ENCODE peak calls at places on chromosomes 3 and 15, in five cellular contexts. I is fibroblast of mammary gland; S is epithelial cell of esophagus; U is left ventricle myocardium inferior; L is activated CD8-positive, alpha-beta T cell treated with anti-CD3 and anti-CD28 coated beads for 36 hours. K is an unnamed sample.
A peak's percentile ranks its signal among the peaks of the same experiment; 100 is the strongest.

GRCh38 chr3:121752772-121753171 is 3.2 kb upstream of the GOLGB1 start:
- DNase-seq in I (no peak), S (no peak), U (no peak), L (no peak), K (no peak)

GRCh38 chr3:13463618-13464400 is 16.3 kb upstream of the HDAC11 start:
- DNase-seq in I (no peak), S (peak; percentile 31), U (no peak), L (no peak), K (no peak)

GRCh38 chr3:65785065-65785645 is 253.6 kb downstream of the MAGI1 start:
- DNase-seq in I (peak; percentile 80), S (peak; percentile 68), U (no peak), L (peak; percentile 2), K (peak; percentile 84)

GRCh38 chr3:141228385-141228784 is 3.2 kb upstream of the PXYLP1 start:
- DNase-seq in I (no peak), S (no peak), U (no peak), L (no peak), K (no peak)

GRCh38 chr3:138433892-138434275 is 532 bp upstream of the ESYT3 start:
- DNase-seq in I (no peak), S (no peak), U (no peak), L (no peak), K (no peak)

GRCh38 chr15:101092186-101092866 is 159.5 kb downstream of the CHSY1 start:
- DNase-seq in I (peak; percentile 39), S (no peak), U (no peak), L (no peak), K (peak; percentile 50)

GRCh38 chr3:86410587-86410986 is 580.4 kb downstream of the VGLL3 start:
- DNase-seq in I (no peak), S (no peak), U (no peak), L (no peak), K (no peak)

GRCh38 chr3:58670506-58671125 is 4.0 kb upstream of the FAM3D start:
- DNase-seq in I (no peak), S (no peak), U (no peak), L (no peak), K (no peak)

GRCh38 chr3:99659032-99659431 is 20.6 kb downstream of the COL8A1 start:
- DNase-seq in I (peak; percentile 100), S (peak; percentile 95), U (no peak), L (peak; percentile 21), K (peak; percentile 96)

GRCh38 chr15:100764778-100765457 is 114.7 kb upstream of the ALDH1A3 start:
- DNase-seq in I (peak; percentile 79), S (no peak), U (no peak), L (no peak), K (peak; percentile 88)

GRCh38 chr3:175386630-175387029 is 527.5 kb downstream of the NAALADL2 start:
- DNase-seq in I (peak; percentile 89), S (peak; percentile 87), U (no peak), L (no peak), K (peak; percentile 90)

GRCh38 chr3:82202254-82202653 is 440.8 kb upstream of the GBE1 start:
- DNase-seq in I (no peak), S (no peak), U (no peak), L (no peak), K (no peak)

GRCh38 chr3:89948008-89948407 is 840.6 kb downstream of the EPHA3 start:
- DNase-seq in I (no peak), S (no peak), U (no peak), L (no peak), K (no peak)

DNA sequence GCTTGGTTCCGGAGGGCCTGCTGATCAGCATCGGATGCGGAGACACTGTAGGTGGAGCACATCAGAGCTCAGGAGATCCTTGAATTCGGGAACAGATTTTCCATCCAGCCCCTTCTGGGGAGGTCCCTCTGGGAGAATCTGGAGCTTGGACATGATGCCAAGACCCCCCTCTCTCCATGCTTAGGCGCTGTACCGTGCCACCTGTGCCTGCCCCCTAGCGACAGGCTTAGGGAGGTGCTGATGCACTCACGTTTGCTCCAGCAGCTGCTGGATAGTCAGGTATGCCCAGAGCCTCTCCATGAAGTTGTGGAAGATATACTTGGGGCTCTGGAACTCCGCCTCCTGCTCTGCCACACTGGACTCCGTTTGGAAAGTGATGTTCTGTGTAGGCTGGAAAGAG is 9.7 kb downstream of the ITIH4 start:
- DNase-seq in I (peak; percentile 12), S (peak; percentile 49), U (no peak), L (peak; percentile 39), K (peak; percentile 22)
- TF ChIP-seq CTCF in I (peak; percentile 63), S (peak; percentile 70), U (peak; percentile 50), L (peak; percentile 66), K (peak; percentile 71)

DNA sequence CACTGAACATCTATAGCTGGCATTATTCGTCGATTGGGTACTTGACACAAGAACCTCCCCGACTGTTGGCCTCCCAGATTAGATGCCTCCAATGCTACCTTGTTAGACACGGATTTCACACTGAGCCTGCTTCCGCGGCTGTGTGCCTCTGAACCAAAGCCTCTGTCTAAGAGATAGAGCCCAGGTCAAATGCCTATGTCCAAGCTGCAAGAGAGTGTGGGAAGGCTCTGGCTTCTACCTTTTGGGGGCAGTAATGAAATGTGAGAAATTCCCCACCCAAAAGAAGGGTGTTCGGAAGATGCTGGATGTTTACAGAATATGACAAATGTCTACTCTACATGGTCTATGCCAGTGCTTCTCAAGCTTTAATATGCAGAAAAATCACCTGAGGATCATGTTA is 2.0 kb upstream of the RPUSD2 start:
- DNase-seq in I (no peak), S (no peak), U (no peak), L (peak; percentile 24), K (peak; percentile 24)
- TF ChIP-seq CTCF in I (no peak), S (no peak), U (no peak), L (peak; percentile 13), K (peak; percentile 37)

DNA sequence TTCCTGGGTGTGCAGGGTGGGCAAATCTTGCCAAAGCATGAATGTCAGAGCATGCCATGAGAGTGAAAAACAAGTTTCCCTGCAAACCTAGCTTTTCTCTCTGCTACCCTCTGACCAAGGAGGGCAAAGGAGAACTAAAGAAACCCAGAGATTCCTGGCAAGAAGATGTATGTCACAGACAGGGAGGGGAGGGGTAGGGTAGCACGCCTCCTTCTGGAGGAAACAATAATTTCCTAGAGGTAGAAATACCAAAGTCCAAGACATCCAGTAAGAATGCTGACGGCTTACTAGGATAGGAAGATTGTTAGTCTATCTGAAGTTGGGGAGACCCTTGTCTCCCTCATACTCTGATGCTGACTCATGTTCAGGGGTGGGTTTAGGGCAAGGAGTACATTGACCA is 203.9 kb downstream of the NR1D2 start:
- DNase-seq in I (no peak), S (peak; percentile 28), U (no peak), L (no peak), K (no peak)
- TF ChIP-seq CTCF in I (peak; percentile 21), S (peak; percentile 39), U (no peak), L (peak; percentile 12), K (peak; percentile 10)

GRCh38 chr3:33980252-33980651 is 181.8 kb downstream of the PDCD6IP start:
- DNase-seq in I (peak; percentile 85), S (peak; percentile 74), U (no peak), L (no peak), K (peak; percentile 64)
- TF ChIP-seq CTCF in I (peak; percentile 63), S (peak; percentile 80), U (peak; percentile 49), L (no peak), K (peak; percentile 62)

GRCh38 chr3:177359601-177360357 is 162.5 kb upstream of the TBL1XR1 start:
- DNase-seq in I (peak; percentile 99), S (peak; percentile 99), U (peak; percentile 96), L (peak; percentile 96), K (peak; percentile 99)
- TF ChIP-seq CTCF in I (no peak), S (no peak), U (no peak), L (no peak), K (no peak)

DNA sequence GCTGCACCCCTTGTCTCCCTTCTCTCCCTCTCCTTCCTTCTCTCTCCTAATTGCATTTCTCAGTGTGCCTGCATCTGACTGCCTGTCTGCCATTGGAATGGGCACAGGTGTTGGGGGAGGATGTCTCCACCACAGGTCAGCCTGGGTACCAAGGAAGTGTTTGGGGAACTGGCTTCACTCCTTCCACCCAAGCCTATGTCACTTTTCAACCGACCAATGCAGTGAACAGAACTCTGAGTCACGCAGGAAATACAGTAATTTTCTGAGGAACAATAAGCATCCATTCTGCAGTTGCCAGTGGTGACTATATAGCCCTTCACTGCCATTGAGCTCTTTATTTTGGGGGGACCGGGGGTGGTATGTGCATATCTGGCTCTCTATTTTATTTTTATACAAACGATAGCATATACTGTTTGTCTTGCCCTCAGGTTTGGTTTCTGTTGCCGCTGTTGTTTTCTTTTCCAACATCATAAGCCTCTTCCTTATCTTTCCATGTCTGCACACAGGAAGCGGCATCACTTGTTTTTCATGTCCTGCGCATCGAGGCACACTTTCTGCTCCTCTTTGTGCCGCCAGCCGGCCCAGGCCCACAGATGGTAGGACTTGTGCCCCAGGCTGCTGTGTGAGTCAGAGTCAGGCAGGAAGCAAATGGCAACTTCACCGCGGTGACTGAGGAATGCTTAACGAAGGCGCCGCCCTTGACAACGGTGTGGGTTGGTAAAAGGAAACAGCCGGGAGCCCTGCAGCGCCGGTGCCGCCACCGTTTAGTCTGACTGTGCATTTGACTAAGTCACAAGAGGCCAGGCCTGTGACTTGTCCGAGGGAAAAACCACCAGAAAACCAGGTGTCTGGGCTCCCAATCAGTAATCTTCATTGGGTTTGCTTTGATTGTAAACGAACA is 21.1 kb upstream of the CDCP1 start:
- DNase-seq in I (peak; percentile 87), S (peak; percentile 99), U (peak; percentile 58), L (peak; percentile 95), K (peak; percentile 90)
- TF ChIP-seq CTCF in I (no peak), S (no peak), U (no peak), L (no peak), K (no peak)

GRCh38 chr3:181212271-181212670 is 222.7 kb upstream of the DNAJC19 start:
- DNase-seq in I (no peak), S (peak; percentile 20), U (no peak), L (no peak), K (no peak)
- TF ChIP-seq CTCF in I (no peak), S (no peak), U (no peak), L (no peak), K (no peak)

DNA sequence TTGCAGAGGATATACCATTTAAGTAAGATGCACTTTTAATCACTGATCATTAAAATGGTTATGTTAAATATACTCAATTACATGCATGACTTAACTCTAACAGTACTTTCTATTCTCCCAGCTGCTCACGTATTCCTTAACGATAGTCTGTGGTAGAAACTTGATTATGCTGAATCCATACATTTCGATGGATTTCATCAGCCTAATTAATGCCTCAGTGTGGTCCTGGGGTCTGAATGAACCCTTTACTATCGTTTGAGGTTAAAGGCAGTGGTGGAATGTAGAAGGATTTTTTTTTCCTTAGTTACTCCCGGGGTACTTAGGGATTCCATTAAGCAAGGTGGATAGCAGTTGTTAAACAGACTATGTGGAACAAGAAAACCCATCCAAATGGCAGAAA is 18.6 kb downstream of the SOX2 start:
- DNase-seq in I (no peak), S (no peak), U (no peak), L (no peak), K (no peak)
- TF ChIP-seq CTCF in I (no peak), S (no peak), U (no peak), L (no peak), K (no peak)

GRCh38 chr15:65083262-65083701 is 6.7 kb downstream of the KBTBD13 start:
- DNase-seq in I (peak; percentile 26), S (no peak), U (no peak), L (no peak), K (peak; percentile 65)
- TF ChIP-seq CTCF in I (peak; percentile 16), S (peak; percentile 29), U (peak; percentile 48), L (no peak), K (peak; percentile 49)